ENCODE peak calls at places on chromosomes 5 and 9, in four cellular contexts. One of them, this sample, is unnamed.

GRCh38 chr5:142281966-142282365 is 42.9 kb downstream of the SPRY4 start:
- DNase-seq in CD8-positive, alpha-beta T cell: no peak
- DNase-seq in vagina: no peak
- DNase-seq in fibroblast of villous mesenchyme: no peak
- DNase-seq in this sample: no peak

GRCh38 chr5:149452007-149452664 is 73.0 kb upstream of the IL17B start:
- DNase-seq in CD8-positive, alpha-beta T cell: no peak
- DNase-seq in vagina: no peak
- DNase-seq in fibroblast of villous mesenchyme: peak; percentile 80
- DNase-seq in this sample: peak; percentile 43

GRCh38 chr5:21680196-21680595 is 1172.9 kb downstream of the CDH12 start:
- DNase-seq in CD8-positive, alpha-beta T cell: no peak
- DNase-seq in vagina: no peak
- DNase-seq in fibroblast of villous mesenchyme: peak; percentile 23
- DNase-seq in this sample: peak; percentile 62

GRCh38 chr9:117835798-117836197 is 131.6 kb downstream of the TLR4 start:
- DNase-seq in CD8-positive, alpha-beta T cell: no peak
- DNase-seq in vagina: no peak
- DNase-seq in fibroblast of villous mesenchyme: peak; percentile 11
- DNase-seq in this sample: no peak

GRCh38 chr9:17401858-17402257 is 177.0 kb upstream of the SH3GL2 start:
- DNase-seq in CD8-positive, alpha-beta T cell: no peak
- DNase-seq in vagina: no peak
- DNase-seq in fibroblast of villous mesenchyme: no peak
- DNase-seq in this sample: no peak

GRCh38 chr5:150075806-150076205 is 10.5 kb downstream of the CSF1R start:
- DNase-seq in CD8-positive, alpha-beta T cell: peak; percentile 36
- DNase-seq in vagina: peak; percentile 85
- DNase-seq in fibroblast of villous mesenchyme: no peak
- DNase-seq in this sample: no peak

GRCh38 chr5:139416651-139417050 is 12.8 kb upstream of the SPATA24 start:
- DNase-seq in CD8-positive, alpha-beta T cell: no peak
- DNase-seq in vagina: no peak
- DNase-seq in fibroblast of villous mesenchyme: peak; percentile 57
- DNase-seq in this sample: no peak

GRCh38 chr5:139919308-139919707 is 123.7 kb downstream of the PSD2 start:
- DNase-seq in CD8-positive, alpha-beta T cell: no peak
- DNase-seq in vagina: no peak
- DNase-seq in fibroblast of villous mesenchyme: no peak
- DNase-seq in this sample: no peak

GRCh38 chr5:95718203-95718602 is 12.9 kb upstream of the RHOBTB3 start:
- DNase-seq in CD8-positive, alpha-beta T cell: no peak
- DNase-seq in vagina: no peak
- DNase-seq in fibroblast of villous mesenchyme: no peak
- DNase-seq in this sample: no peak

GRCh38 chr9:12719431-12719830 is 26.2 kb downstream of the TYRP1 start:
- DNase-seq in CD8-positive, alpha-beta T cell: no peak
- DNase-seq in vagina: no peak
- DNase-seq in fibroblast of villous mesenchyme: peak; percentile 64
- DNase-seq in this sample: no peak

GRCh38 chr5:179793470-179794139 is at the start of gene LTC4S:
- DNase-seq in CD8-positive, alpha-beta T cell: peak; percentile 82
- DNase-seq in vagina: peak; percentile 96
- DNase-seq in fibroblast of villous mesenchyme: peak; percentile 23
- DNase-seq in this sample: no peak

GRCh38 chr5:173235499-173236394 is 741 bp upstream of the NKX2-5 start:
- DNase-seq in CD8-positive, alpha-beta T cell: no peak
- DNase-seq in vagina: no peak
- DNase-seq in fibroblast of villous mesenchyme: no peak
- DNase-seq in this sample: no peak

GRCh38 chr5:173237821-173238220 is 2.8 kb upstream of the NKX2-5 start:
- DNase-seq in CD8-positive, alpha-beta T cell: no peak
- DNase-seq in vagina: no peak
- DNase-seq in fibroblast of villous mesenchyme: no peak
- DNase-seq in this sample: no peak

GRCh38 chr5:173239233-173239593 is 4.2 kb upstream of the NKX2-5 start:
- DNase-seq in CD8-positive, alpha-beta T cell: no peak
- DNase-seq in vagina: no peak
- DNase-seq in fibroblast of villous mesenchyme: no peak
- DNase-seq in this sample: no peak

GRCh38 chr5:173238312-173239232 is 3.6 kb upstream of the NKX2-5 start:
- DNase-seq in CD8-positive, alpha-beta T cell: no peak
- DNase-seq in vagina: no peak
- DNase-seq in fibroblast of villous mesenchyme: no peak
- DNase-seq in this sample: no peak

DNA sequence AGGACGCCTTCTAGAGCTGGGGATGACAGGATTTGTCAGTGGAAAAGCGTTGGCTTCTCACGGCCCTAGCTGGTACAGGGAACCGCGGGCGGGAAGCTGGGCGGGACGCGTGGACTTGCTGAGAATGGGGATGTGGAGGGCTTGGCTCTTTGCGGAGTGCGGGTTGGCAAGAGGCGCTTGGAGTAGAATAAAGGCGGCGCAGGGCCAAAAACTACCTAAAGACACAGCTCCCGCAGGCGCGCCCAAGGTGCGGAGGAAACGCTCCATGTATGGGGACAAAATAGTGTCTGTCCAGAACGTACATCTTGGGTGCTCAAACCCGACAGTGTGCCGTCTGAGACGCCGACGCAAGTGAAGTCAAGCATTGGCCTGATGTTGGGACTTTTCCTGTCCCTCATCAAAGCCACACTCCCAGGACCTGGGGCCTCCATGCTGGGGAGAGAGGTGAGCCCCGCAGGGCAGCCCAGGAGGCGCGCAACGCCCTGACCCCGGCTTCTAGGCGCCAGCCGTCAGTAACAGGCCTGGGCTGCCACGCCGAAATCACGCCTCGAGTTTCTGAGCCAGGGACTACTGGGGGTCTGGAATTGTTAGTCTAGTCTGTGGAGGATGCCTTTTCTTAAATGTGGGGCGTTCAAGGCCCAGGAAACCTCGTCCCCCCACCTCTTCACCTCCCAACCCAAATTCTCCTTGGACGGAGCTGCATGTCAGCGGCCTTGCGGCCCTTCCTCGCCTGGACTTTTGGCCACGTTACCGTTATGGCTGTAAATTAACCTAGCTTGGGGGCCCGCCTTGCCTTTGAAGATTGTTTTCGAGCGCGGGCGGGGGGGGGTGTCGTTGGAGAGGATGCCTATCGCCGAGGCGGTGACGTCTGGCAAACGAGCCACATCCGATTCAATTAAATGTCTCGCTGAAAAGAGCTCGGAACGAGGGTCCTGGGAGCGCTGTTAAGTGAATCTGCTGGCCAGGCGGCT is 1.8 kb upstream of the NKX2-5 start:
- DNase-seq in CD8-positive, alpha-beta T cell: no peak
- DNase-seq in vagina: no peak
- DNase-seq in fibroblast of villous mesenchyme: no peak
- DNase-seq in this sample: no peak
- H3K4me3 ChIP-seq in CD8-positive, alpha-beta T cell: no peak overlapping the region
- H3K4me3 ChIP-seq in vagina: no peak overlapping the region
- H3K4me3 ChIP-seq in fibroblast of villous mesenchyme: no peak overlapping the region
- H3K4me3 ChIP-seq in this sample: no peak overlapping the region

DNA sequence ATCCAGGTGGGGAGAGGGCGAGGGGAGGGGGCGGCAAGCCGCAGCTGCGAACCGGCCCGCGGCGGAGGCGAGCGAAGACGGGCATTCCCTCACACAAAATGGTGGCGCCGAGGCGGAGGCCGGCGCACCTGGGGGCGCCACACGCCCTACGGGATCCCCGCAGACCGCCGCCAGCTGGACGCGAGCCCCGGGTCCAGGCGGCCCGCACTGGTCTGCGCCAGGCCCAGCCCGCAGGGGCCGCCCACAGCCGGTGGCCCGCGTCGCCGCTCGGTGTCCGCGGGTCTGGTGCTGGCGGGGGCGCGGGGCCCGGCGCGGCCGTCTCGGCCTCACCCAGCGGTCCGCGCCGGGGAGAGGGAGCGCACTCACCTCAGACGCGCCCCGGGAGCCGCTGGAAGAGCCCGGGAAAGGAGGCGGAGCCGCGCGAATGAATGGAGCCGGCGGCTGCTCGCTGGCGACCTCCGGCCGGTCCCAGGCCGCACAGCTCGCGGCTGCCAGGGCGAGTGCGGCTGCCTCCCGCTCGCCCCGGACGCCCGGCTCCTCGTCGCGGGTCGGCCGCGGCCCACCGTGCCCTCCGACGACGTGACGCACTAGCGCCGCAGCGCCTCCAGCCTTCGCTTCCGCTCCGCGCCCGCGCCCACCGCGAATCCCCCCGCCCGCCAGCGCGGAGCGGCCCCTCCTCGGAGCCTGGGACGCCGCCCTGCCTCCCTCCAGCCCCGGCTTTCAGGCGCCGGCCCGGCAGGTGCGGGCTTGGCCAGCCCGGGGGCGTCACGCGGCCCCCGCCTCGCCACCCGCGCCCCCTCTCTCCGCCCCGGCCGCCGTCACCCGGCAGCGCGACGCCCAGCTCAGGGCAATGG is at the start of gene FAM169A:
- DNase-seq in CD8-positive, alpha-beta T cell: peak; percentile 78
- DNase-seq in vagina: no peak
- DNase-seq in fibroblast of villous mesenchyme: peak; percentile 15
- DNase-seq in this sample: peak; percentile 62
- TF ChIP-seq CTCF in CD8-positive, alpha-beta T cell: no peak
- TF ChIP-seq CTCF in vagina: no peak
- TF ChIP-seq CTCF in fibroblast of villous mesenchyme: no peak
- TF ChIP-seq CTCF in this sample: no peak

GRCh38 chr5:31194458-31194808 is 947 bp downstream of the CDH6 start:
- DNase-seq in CD8-positive, alpha-beta T cell: no peak
- DNase-seq in vagina: no peak
- DNase-seq in fibroblast of villous mesenchyme: no peak
- DNase-seq in this sample: peak; percentile 4

GRCh38 chr5:31193026-31193425 is 460 bp upstream of the CDH6 start:
- DNase-seq in CD8-positive, alpha-beta T cell: no peak
- DNase-seq in vagina: no peak
- DNase-seq in fibroblast of villous mesenchyme: no peak
- DNase-seq in this sample: no peak

GRCh38 chr5:31193591-31194457 is at the start of gene CDH6:
- DNase-seq in CD8-positive, alpha-beta T cell: no peak
- DNase-seq in vagina: no peak
- DNase-seq in fibroblast of villous mesenchyme: no peak
- DNase-seq in this sample: peak; percentile 59

GRCh38 chr5:31196309-31196708 is 2.8 kb downstream of the CDH6 start:
- DNase-seq in CD8-positive, alpha-beta T cell: no peak
- DNase-seq in vagina: no peak
- DNase-seq in fibroblast of villous mesenchyme: no peak
- DNase-seq in this sample: no peak

DNA sequence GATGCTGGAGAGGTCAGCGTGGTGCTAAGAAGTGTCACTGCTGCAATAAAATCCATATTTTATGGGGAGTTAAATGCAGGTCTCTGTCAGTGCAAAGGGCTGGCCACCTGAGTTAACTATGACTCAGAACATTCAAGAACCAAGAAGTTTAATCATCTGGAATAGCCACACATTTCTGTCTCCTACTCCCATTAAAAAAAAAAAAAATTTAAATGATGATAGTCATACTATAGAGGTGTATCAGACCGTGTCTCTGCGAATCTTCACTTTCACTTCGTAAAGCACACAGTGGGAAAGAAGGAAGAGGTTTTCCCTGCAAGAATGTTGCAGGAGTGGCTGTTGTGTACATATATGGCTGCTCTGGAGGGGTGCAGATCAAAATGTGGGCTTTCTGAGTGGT is 1.4 kb downstream of the CDH6 start:
- DNase-seq in CD8-positive, alpha-beta T cell: no peak
- DNase-seq in vagina: no peak
- DNase-seq in fibroblast of villous mesenchyme: no peak
- DNase-seq in this sample: no peak
- H3K4me3 ChIP-seq in CD8-positive, alpha-beta T cell: no peak overlapping the region
- H3K4me3 ChIP-seq in vagina: peak overlapping the region; percentile 49
- H3K4me3 ChIP-seq in fibroblast of villous mesenchyme: no peak overlapping the region
- H3K4me3 ChIP-seq in this sample: peak overlapping the region; percentile 54

DNA sequence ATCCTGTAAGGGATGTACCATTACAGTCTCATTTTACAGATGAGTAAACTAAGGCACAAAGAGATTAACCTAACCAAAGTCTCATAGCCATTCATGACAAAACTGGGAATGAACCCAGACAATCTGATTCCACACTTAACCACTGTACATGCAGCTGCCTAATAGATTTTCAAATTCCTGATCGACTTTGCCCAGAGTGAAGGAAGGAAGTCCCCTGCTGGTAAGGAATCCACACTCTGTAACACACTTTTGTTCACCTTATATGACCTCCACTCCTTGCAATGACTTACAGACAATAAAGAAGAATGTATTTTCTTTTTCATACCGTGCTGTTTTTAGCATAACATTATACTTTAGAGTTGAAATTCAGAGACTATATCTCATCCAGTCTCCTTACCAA is 31.3 kb upstream of the PLPP6 start:
- DNase-seq in CD8-positive, alpha-beta T cell: no peak
- DNase-seq in vagina: no peak
- DNase-seq in fibroblast of villous mesenchyme: no peak
- DNase-seq in this sample: no peak
- TF ChIP-seq CTCF in CD8-positive, alpha-beta T cell: no peak
- TF ChIP-seq CTCF in vagina: no peak
- TF ChIP-seq CTCF in fibroblast of villous mesenchyme: peak; percentile 2
- TF ChIP-seq CTCF in this sample: no peak

GRCh38 chr5:144093400-144093799 is 77.1 kb downstream of the YIPF5 start:
- DNase-seq in CD8-positive, alpha-beta T cell: no peak
- DNase-seq in vagina: no peak
- DNase-seq in fibroblast of villous mesenchyme: no peak
- DNase-seq in this sample: no peak

GRCh38 chr5:144092510-144092909 is 77.9 kb downstream of the YIPF5 start:
- DNase-seq in CD8-positive, alpha-beta T cell: no peak
- DNase-seq in vagina: no peak
- DNase-seq in fibroblast of villous mesenchyme: no peak
- DNase-seq in this sample: peak; percentile 30

GRCh38 chr5:144088211-144088965 is 82.1 kb downstream of the YIPF5 start:
- DNase-seq in CD8-positive, alpha-beta T cell: no peak
- DNase-seq in vagina: no peak
- DNase-seq in fibroblast of villous mesenchyme: peak; percentile 63
- DNase-seq in this sample: peak; percentile 32

DNA sequence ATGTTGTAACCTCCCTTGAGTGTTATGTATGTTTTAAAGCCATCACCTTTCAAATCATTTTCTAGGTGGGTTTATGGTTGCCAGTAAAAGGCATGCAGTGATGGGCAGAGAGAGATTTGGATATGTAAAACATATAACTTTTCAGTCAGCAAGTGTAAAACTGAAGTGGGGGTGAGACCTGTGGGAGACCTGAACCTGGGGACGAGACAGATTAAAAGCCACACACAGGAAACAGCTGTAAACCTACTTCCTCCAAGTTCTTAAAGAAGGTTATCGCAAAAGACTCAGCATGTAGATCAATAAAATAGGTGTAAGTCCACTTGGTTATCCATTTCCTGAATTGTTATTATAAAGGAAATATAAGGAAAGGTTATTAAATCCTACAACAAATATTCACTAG is 76.6 kb downstream of the YIPF5 start:
- DNase-seq in CD8-positive, alpha-beta T cell: no peak
- DNase-seq in vagina: no peak
- DNase-seq in fibroblast of villous mesenchyme: no peak
- DNase-seq in this sample: no peak
- H3K4me3 ChIP-seq in CD8-positive, alpha-beta T cell: no peak overlapping the region
- H3K4me3 ChIP-seq in vagina: no peak overlapping the region
- H3K4me3 ChIP-seq in fibroblast of villous mesenchyme: no peak overlapping the region
- H3K4me3 ChIP-seq in this sample: no peak overlapping the region